ENCODE peak calls at places on chromosomes 7 and 10, in four cellular contexts. W is H9, X is trophoblast cell, J is neuronal stem cell. B is an unnamed sample.

GRCh38 chr10:26296351-26296750 is 79.8 kb downstream of the GAD2 start:
- DNase-seq in W (no peak), X (peak; percentile 92), J (no peak), B (no peak)

GRCh38 chr10:35573786-35574185 is 31.4 kb upstream of the GJD4 start:
- DNase-seq in W (no peak), X (no peak), J (no peak), B (no peak)

GRCh38 chr7:5589819-5590595 is 166.4 kb upstream of the TNRC18 start:
- DNase-seq in W (no peak), X (no peak), J (no peak), B (no peak)

GRCh38 chr7:105816270-105816843 is 60.0 kb downstream of the ATXN7L1 start:
- DNase-seq in W (no peak), X (no peak), J (no peak), B (no peak)

GRCh38 chr10:12333382-12334185 is 15.8 kb upstream of the CAMK1D start:
- DNase-seq in W (no peak), X (peak; percentile 63), J (no peak), B (no peak)

GRCh38 chr10:78700413-78700812 is 368.4 kb upstream of the ZMIZ1 start:
- DNase-seq in W (no peak), X (no peak), J (no peak), B (no peak)

GRCh38 chr7:114658188-114658587 is 243.6 kb downstream of the FOXP2 start:
- DNase-seq in W (no peak), X (no peak), J (no peak), B (no peak)

GRCh38 chr10:5665380-5666323 is 743 bp downstream of the ASB13 start:
- DNase-seq in W (no peak), X (peak; percentile 23), J (no peak), B (no peak)

GRCh38 chr10:87844837-87845623 is 18.3 kb downstream of the KLLN start:
- DNase-seq in W (no peak), X (peak; percentile 66), J (no peak), B (no peak)

GRCh38 chr7:139339025-139339424 is 2.1 kb upstream of the FMC1 start:
- DNase-seq in W (no peak), X (no peak), J (no peak), B (no peak)

GRCh38 chr10:22333167-22333566 is 12.1 kb upstream of the SPAG6 start:
- DNase-seq in W (no peak), X (no peak), J (peak; percentile 15), B (no peak)

GRCh38 chr10:94623572-94623971 is 60.0 kb upstream of the CYP2C18 start:
- DNase-seq in W (peak; percentile 50), X (no peak), J (no peak), B (no peak)

GRCh38 chr7:3174515-3175318 is 126.3 kb upstream of the SDK1 start:
- DNase-seq in W (no peak), X (no peak), J (no peak), B (no peak)

GRCh38 chr10:117455346-117455745 is 80.1 kb upstream of the PDZD8 start:
- DNase-seq in W (no peak), X (no peak), J (no peak), B (no peak)

GRCh38 chr10:84356951-84357350 is 28.6 kb downstream of the CCSER2 start:
- DNase-seq in W (no peak), X (no peak), J (no peak), B (no peak)

GRCh38 chr10:67386260-67386659 is 309.7 kb downstream of the CTNNA3 start:
- DNase-seq in W (no peak), X (no peak), J (no peak), B (no peak)

GRCh38 chr7:74658171-74659004 is 870 bp downstream of the GTF2I start:
- DNase-seq in W (peak; percentile 96), X (peak; percentile 87), J (peak; percentile 93), B (peak; percentile 94)

GRCh38 chr10:25382029-25382810 is 207.4 kb downstream of the GPR158 start:
- DNase-seq in W (no peak), X (peak; percentile 4), J (no peak), B (no peak)

GRCh38 chr7:138975343-138976104 is 5.7 kb downstream of the KIAA1549 start:
- DNase-seq in W (no peak), X (no peak), J (peak; percentile 35), B (no peak)

GRCh38 chr10:133159950-133160812 is at the start of gene KNDC1:
- DNase-seq in W (peak; percentile 58), X (no peak), J (no peak), B (no peak)

GRCh38 chr10:59971915-59972314 is 65.6 kb upstream of the CCDC6 start:
- DNase-seq in W (no peak), X (peak; percentile 93), J (no peak), B (no peak)

GRCh38 chr7:151024435-151025056 is at the start of gene ATG9B:
- DNase-seq in W (no peak), X (peak; percentile 98), J (no peak), B (no peak)

GRCh38 chr10:79375321-79376077 is 28.2 kb downstream of the PPIF start:
- DNase-seq in W (peak; percentile 32), X (no peak), J (no peak), B (peak; percentile 38)

GRCh38 chr7:140945940-140946339 is 21.2 kb upstream of the BRAF start:
- DNase-seq in W (no peak), X (no peak), J (no peak), B (no peak)

GRCh38 chr10:4234661-4235060 is 449.7 kb upstream of the KLF6 start:
- DNase-seq in W (no peak), X (peak; percentile 28), J (no peak), B (no peak)

GRCh38 chr7:155775691-155776090 is 36.6 kb downstream of the SHH start:
- DNase-seq in W (no peak), X (peak; percentile 83), J (no peak), B (no peak)

GRCh38 chr10:105148921-105149320 is 507.8 kb downstream of the SORCS3 start:
- DNase-seq in W (no peak), X (no peak), J (no peak), B (no peak)

GRCh38 chr10:71835671-71836593 is 15.1 kb downstream of the PSAP start:
- DNase-seq in W (no peak), X (peak; percentile 88), J (no peak), B (no peak)

GRCh38 chr10:16853201-16853600 is 36.0 kb upstream of the RSU1 start:
- DNase-seq in W (no peak), X (no peak), J (no peak), B (no peak)

GRCh38 chr7:122674502-122674901 is 24.4 kb downstream of the RNF133 start:
- DNase-seq in W (no peak), X (peak; percentile 20), J (no peak), B (no peak)

GRCh38 chr7:28609608-28610007 is 197.3 kb downstream of the CREB5 start:
- DNase-seq in W (no peak), X (no peak), J (no peak), B (no peak)

GRCh38 chr7:116770941-116771340 is 91.4 kb upstream of the CAPZA2 start:
- DNase-seq in W (no peak), X (no peak), J (no peak), B (no peak)

GRCh38 chr7:116772926-116773749 is 89.2 kb upstream of the CAPZA2 start:
- DNase-seq in W (no peak), X (no peak), J (no peak), B (no peak)

GRCh38 chr7:116772423-116772852 is 89.9 kb upstream of the CAPZA2 start:
- DNase-seq in W (no peak), X (peak; percentile 11), J (no peak), B (no peak)

GRCh38 chr7:116769541-116769940 is 92.8 kb upstream of the CAPZA2 start:
- DNase-seq in W (no peak), X (no peak), J (no peak), B (no peak)

DNA sequence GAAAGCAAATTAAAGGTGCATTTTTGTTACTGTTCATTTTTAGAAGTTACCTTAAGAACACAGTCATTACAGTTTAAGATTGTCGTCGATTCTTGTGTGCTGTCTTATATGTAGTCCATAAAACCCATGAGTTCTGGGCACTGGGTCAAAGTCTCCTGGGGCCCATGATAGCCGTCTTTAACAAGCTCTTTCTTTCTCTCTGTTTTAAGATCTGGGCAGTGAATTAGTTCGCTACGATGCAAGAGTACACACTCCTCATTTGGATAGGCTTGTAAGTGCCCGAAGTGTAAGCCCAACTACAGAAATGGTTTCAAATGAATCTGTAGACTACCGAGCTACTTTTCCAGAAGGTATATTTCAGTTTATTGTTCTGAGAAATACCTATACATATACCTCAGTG is 90.7 kb upstream of the CAPZA2 start:
- DNase-seq in W (no peak), X (no peak), J (no peak), B (no peak)
- H3K14ac ChIP-seq in W (no peak overlapping the region), X (no peak overlapping the region), J (no peak overlapping the region), B (no peak overlapping the region)

DNA sequence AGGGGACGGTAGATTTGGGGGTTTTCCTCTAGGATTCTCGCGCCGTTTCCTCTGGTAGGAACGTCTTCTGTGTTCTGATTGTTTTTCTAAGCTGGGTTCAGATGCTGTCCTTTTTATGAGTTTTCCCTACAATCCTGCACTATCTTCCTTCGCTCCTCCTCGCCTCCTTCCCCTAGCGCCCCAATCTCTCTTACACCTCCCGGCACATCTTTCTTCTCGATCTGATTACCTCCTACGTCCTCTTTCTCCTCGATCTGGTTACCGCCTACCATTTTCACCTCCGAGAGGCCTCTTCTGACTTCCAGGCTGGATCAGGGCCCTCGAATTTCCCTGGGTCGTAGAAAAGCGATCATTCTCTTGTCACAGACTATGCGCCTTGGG is 413 bp downstream of the BUD31 start:
- DNase-seq in W (no peak), X (peak; percentile 19), J (no peak), B (no peak)
- H3K14ac ChIP-seq in W (peak overlapping the region; percentile 88), X (peak overlapping the region; percentile 90), J (no peak overlapping the region), B (no peak overlapping the region)

GRCh38 chr7:134778941-134779740 is at the start of gene CALD1:
- DNase-seq in W (peak; percentile 95), X (peak; percentile 97), J (peak; percentile 76), B (peak; percentile 87)
- H3K14ac ChIP-seq in W (peak within 1 kb of the TSS; percentile 67), X (peak within 1 kb of the TSS; percentile 79), J (no peak within 1 kb of the TSS), B (no peak within 1 kb of the TSS)

GRCh38 chr10:31757831-31758230 is 170.8 kb downstream of the ARHGAP12 start:
- DNase-seq in W (no peak), X (no peak), J (peak; percentile 51), B (no peak)
- H3K14ac ChIP-seq in W (no peak overlapping the region), X (no peak overlapping the region), J (no peak overlapping the region), B (no peak overlapping the region)

B was measured in H1.